ENCODE peak calls at places on chromosomes 13 and 19, in nine cellular contexts. One of them, this sample, is unnamed. For H3K36me3, the result is how much of the 10 kb centered on the place peaks cover.

GRCh38 chr13:113458218-113459065 is 5.2 kb upstream of the ADPRHL1 start:
- ATAC-seq in HepG2: peak
- ATAC-seq in aorta: no peak
- ATAC-seq in heart right ventricle: peak
- ATAC-seq in PC-3: no peak
- ATAC-seq in heart left ventricle: peak
- ATAC-seq in GM23338: peak
- ATAC-seq in IMR-90: peak
- ATAC-seq in pancreas: no peak
- ATAC-seq in this sample: peak

GRCh38 chr19:35354898-35355297 is 3.4 kb upstream of the FFAR3 start:
- ATAC-seq in HepG2: no peak
- ATAC-seq in aorta: no peak
- ATAC-seq in heart right ventricle: no peak
- ATAC-seq in PC-3: no peak
- ATAC-seq in heart left ventricle: no peak
- ATAC-seq in GM23338: no peak
- ATAC-seq in IMR-90: no peak
- ATAC-seq in pancreas: no peak
- ATAC-seq in this sample: no peak

GRCh38 chr19:55015126-55015525 is 22.9 kb downstream of the GP6 start:
- ATAC-seq in HepG2: no peak
- ATAC-seq in aorta: no peak
- ATAC-seq in heart right ventricle: no peak
- ATAC-seq in PC-3: no peak
- ATAC-seq in heart left ventricle: no peak
- ATAC-seq in GM23338: no peak
- ATAC-seq in IMR-90: no peak
- ATAC-seq in pancreas: no peak
- ATAC-seq in this sample: no peak

GRCh38 chr13:23354520-23354919 is 79.0 kb downstream of the SACS start:
- ATAC-seq in HepG2: no peak
- ATAC-seq in aorta: no peak
- ATAC-seq in heart right ventricle: no peak
- ATAC-seq in PC-3: no peak
- ATAC-seq in heart left ventricle: no peak
- ATAC-seq in GM23338: no peak
- ATAC-seq in IMR-90: no peak
- ATAC-seq in pancreas: no peak
- ATAC-seq in this sample: no peak

GRCh38 chr19:16136185-16137067 is 7.1 kb upstream of the HSH2D start:
- ATAC-seq in HepG2: no peak
- ATAC-seq in aorta: no peak
- ATAC-seq in heart right ventricle: peak
- ATAC-seq in PC-3: no peak
- ATAC-seq in heart left ventricle: peak
- ATAC-seq in GM23338: peak
- ATAC-seq in IMR-90: no peak
- ATAC-seq in pancreas: peak
- ATAC-seq in this sample: no peak

GRCh38 chr19:47003611-47003935 is 16.1 kb upstream of the NPAS1 start:
- ATAC-seq in HepG2: peak
- ATAC-seq in aorta: no peak
- ATAC-seq in heart right ventricle: peak
- ATAC-seq in PC-3: no peak
- ATAC-seq in heart left ventricle: peak
- ATAC-seq in GM23338: no peak
- ATAC-seq in IMR-90: peak
- ATAC-seq in pancreas: no peak
- ATAC-seq in this sample: no peak

GRCh38 chr19:2543463-2544442 is 67.8 kb downstream of the GADD45B start:
- ATAC-seq in HepG2: peak
- ATAC-seq in aorta: peak
- ATAC-seq in heart right ventricle: peak
- ATAC-seq in PC-3: peak
- ATAC-seq in heart left ventricle: peak
- ATAC-seq in GM23338: peak
- ATAC-seq in IMR-90: peak
- ATAC-seq in pancreas: peak
- ATAC-seq in this sample: peak

GRCh38 chr19:35790981-35791813 is 15.8 kb downstream of the ARHGAP33 start:
- ATAC-seq in HepG2: peak
- ATAC-seq in aorta: no peak
- ATAC-seq in heart right ventricle: no peak
- ATAC-seq in PC-3: no peak
- ATAC-seq in heart left ventricle: no peak
- ATAC-seq in GM23338: peak
- ATAC-seq in IMR-90: no peak
- ATAC-seq in pancreas: peak
- ATAC-seq in this sample: no peak

GRCh38 chr19:39997595-39998216 is 846 bp downstream of the ZNF546 start:
- ATAC-seq in HepG2: peak
- ATAC-seq in aorta: peak
- ATAC-seq in heart right ventricle: peak
- ATAC-seq in PC-3: no peak
- ATAC-seq in heart left ventricle: no peak
- ATAC-seq in GM23338: no peak
- ATAC-seq in IMR-90: no peak
- ATAC-seq in pancreas: no peak
- ATAC-seq in this sample: no peak

GRCh38 chr13:34207872-34208271 is 389.9 kb downstream of the RFC3 start:
- ATAC-seq in HepG2: no peak
- ATAC-seq in aorta: no peak
- ATAC-seq in heart right ventricle: no peak
- ATAC-seq in PC-3: no peak
- ATAC-seq in heart left ventricle: no peak
- ATAC-seq in GM23338: no peak
- ATAC-seq in IMR-90: peak
- ATAC-seq in pancreas: no peak
- ATAC-seq in this sample: no peak

GRCh38 chr13:65936249-65936648 is 1293.9 kb downstream of the PCDH9 start:
- ATAC-seq in HepG2: no peak
- ATAC-seq in aorta: no peak
- ATAC-seq in heart right ventricle: no peak
- ATAC-seq in PC-3: no peak
- ATAC-seq in heart left ventricle: no peak
- ATAC-seq in GM23338: no peak
- ATAC-seq in IMR-90: no peak
- ATAC-seq in pancreas: no peak
- ATAC-seq in this sample: no peak

GRCh38 chr19:35206379-35206778 is 22.2 kb downstream of the FAM187B start:
- ATAC-seq in HepG2: no peak
- ATAC-seq in aorta: no peak
- ATAC-seq in heart right ventricle: no peak
- ATAC-seq in PC-3: no peak
- ATAC-seq in heart left ventricle: no peak
- ATAC-seq in GM23338: no peak
- ATAC-seq in IMR-90: no peak
- ATAC-seq in pancreas: no peak
- ATAC-seq in this sample: no peak

GRCh38 chr19:8612807-8613171 is 2.3 kb upstream of the ADAMTS10 start:
- ATAC-seq in HepG2: no peak
- ATAC-seq in aorta: no peak
- ATAC-seq in heart right ventricle: no peak
- ATAC-seq in PC-3: no peak
- ATAC-seq in heart left ventricle: no peak
- ATAC-seq in GM23338: no peak
- ATAC-seq in IMR-90: no peak
- ATAC-seq in pancreas: no peak
- ATAC-seq in this sample: no peak

GRCh38 chr19:16027528-16027927 is 48.8 kb upstream of the TPM4 start:
- ATAC-seq in HepG2: no peak
- ATAC-seq in aorta: no peak
- ATAC-seq in heart right ventricle: no peak
- ATAC-seq in PC-3: no peak
- ATAC-seq in heart left ventricle: no peak
- ATAC-seq in GM23338: no peak
- ATAC-seq in IMR-90: no peak
- ATAC-seq in pancreas: no peak
- ATAC-seq in this sample: no peak

GRCh38 chr19:32063601-32064000 is 281.8 kb upstream of the ZNF507 start:
- ATAC-seq in HepG2: no peak
- ATAC-seq in aorta: no peak
- ATAC-seq in heart right ventricle: peak
- ATAC-seq in PC-3: no peak
- ATAC-seq in heart left ventricle: peak
- ATAC-seq in GM23338: no peak
- ATAC-seq in IMR-90: no peak
- ATAC-seq in pancreas: no peak
- ATAC-seq in this sample: no peak

GRCh38 chr13:48475230-48475629 is 57.6 kb downstream of the RCBTB2 start:
- ATAC-seq in HepG2: no peak
- ATAC-seq in aorta: no peak
- ATAC-seq in heart right ventricle: no peak
- ATAC-seq in PC-3: no peak
- ATAC-seq in heart left ventricle: no peak
- ATAC-seq in GM23338: peak
- ATAC-seq in IMR-90: no peak
- ATAC-seq in pancreas: no peak
- ATAC-seq in this sample: no peak

GRCh38 chr13:39130298-39130697 is 92.0 kb downstream of the NHLRC3 start:
- ATAC-seq in HepG2: no peak
- ATAC-seq in aorta: no peak
- ATAC-seq in heart right ventricle: no peak
- ATAC-seq in PC-3: no peak
- ATAC-seq in heart left ventricle: no peak
- ATAC-seq in GM23338: peak
- ATAC-seq in IMR-90: no peak
- ATAC-seq in pancreas: no peak
- ATAC-seq in this sample: no peak

GRCh38 chr13:99178636-99179035 is 22.0 kb upstream of the UBAC2 start:
- ATAC-seq in HepG2: no peak
- ATAC-seq in aorta: no peak
- ATAC-seq in heart right ventricle: no peak
- ATAC-seq in PC-3: no peak
- ATAC-seq in heart left ventricle: peak
- ATAC-seq in GM23338: no peak
- ATAC-seq in IMR-90: no peak
- ATAC-seq in pancreas: no peak
- ATAC-seq in this sample: no peak

GRCh38 chr13:30382836-30383525 is 39.3 kb upstream of the UBE2L5 start:
- ATAC-seq in HepG2: no peak
- ATAC-seq in aorta: no peak
- ATAC-seq in heart right ventricle: no peak
- ATAC-seq in PC-3: no peak
- ATAC-seq in heart left ventricle: no peak
- ATAC-seq in GM23338: no peak
- ATAC-seq in IMR-90: no peak
- ATAC-seq in pancreas: no peak
- ATAC-seq in this sample: no peak

GRCh38 chr19:19027228-19027627 is 6.1 kb downstream of the SUGP2 start:
- ATAC-seq in HepG2: no peak
- ATAC-seq in aorta: no peak
- ATAC-seq in heart right ventricle: no peak
- ATAC-seq in PC-3: no peak
- ATAC-seq in heart left ventricle: no peak
- ATAC-seq in GM23338: no peak
- ATAC-seq in IMR-90: no peak
- ATAC-seq in pancreas: no peak
- ATAC-seq in this sample: no peak

GRCh38 chr19:19026299-19026971 is 6.9 kb downstream of the SUGP2 start:
- ATAC-seq in HepG2: peak
- ATAC-seq in aorta: peak
- ATAC-seq in heart right ventricle: no peak
- ATAC-seq in PC-3: peak
- ATAC-seq in heart left ventricle: peak
- ATAC-seq in GM23338: peak
- ATAC-seq in IMR-90: no peak
- ATAC-seq in pancreas: no peak
- ATAC-seq in this sample: no peak

GRCh38 chr19:19021115-19021514 is 12.2 kb downstream of the SUGP2 start:
- ATAC-seq in HepG2: peak
- ATAC-seq in aorta: no peak
- ATAC-seq in heart right ventricle: no peak
- ATAC-seq in PC-3: peak
- ATAC-seq in heart left ventricle: no peak
- ATAC-seq in GM23338: no peak
- ATAC-seq in IMR-90: peak
- ATAC-seq in pancreas: no peak
- ATAC-seq in this sample: no peak

GRCh38 chr19:19022380-19022961 is 10.8 kb downstream of the SUGP2 start:
- ATAC-seq in HepG2: peak
- ATAC-seq in aorta: no peak
- ATAC-seq in heart right ventricle: no peak
- ATAC-seq in PC-3: no peak
- ATAC-seq in heart left ventricle: no peak
- ATAC-seq in GM23338: no peak
- ATAC-seq in IMR-90: no peak
- ATAC-seq in pancreas: no peak
- ATAC-seq in this sample: no peak
- H3K36me3 ChIP-seq in HepG2: half or more
- H3K36me3 ChIP-seq in aorta: under half
- H3K36me3 ChIP-seq in heart right ventricle: half or more
- H3K36me3 ChIP-seq in PC-3: under half
- H3K36me3 ChIP-seq in heart left ventricle: under half
- H3K36me3 ChIP-seq in GM23338: half or more
- H3K36me3 ChIP-seq in IMR-90: half or more
- H3K36me3 ChIP-seq in pancreas: under half
- H3K36me3 ChIP-seq in this sample: half or more

DNA sequence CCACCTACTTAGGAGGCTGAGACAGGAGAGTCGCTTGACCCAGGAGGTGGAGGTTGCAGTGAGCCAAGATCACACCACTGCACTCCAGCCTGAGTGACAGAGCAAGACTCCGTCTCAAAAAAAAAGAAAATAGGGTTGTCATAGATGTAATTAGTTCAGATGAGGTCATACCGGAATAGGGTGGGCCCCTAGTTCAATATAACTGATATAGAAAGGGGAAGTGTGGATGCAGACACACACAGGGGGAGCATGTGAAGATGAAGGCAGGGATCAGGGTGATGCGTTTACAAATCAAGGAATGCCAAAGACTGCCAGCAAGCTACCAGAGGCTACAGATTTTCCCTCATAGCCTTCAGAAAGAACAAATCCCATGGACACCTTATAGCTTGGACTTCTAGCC is 24.3 kb upstream of the EEF1AKMT1 start:
- ATAC-seq in HepG2: no peak
- ATAC-seq in aorta: no peak
- ATAC-seq in heart right ventricle: peak
- ATAC-seq in PC-3: no peak
- ATAC-seq in heart left ventricle: no peak
- ATAC-seq in GM23338: no peak
- ATAC-seq in IMR-90: no peak
- ATAC-seq in pancreas: no peak
- ATAC-seq in this sample: no peak
- H3K36me3 ChIP-seq in HepG2: half or more
- H3K36me3 ChIP-seq in aorta: under half
- H3K36me3 ChIP-seq in heart right ventricle: half or more
- H3K36me3 ChIP-seq in PC-3: half or more
- H3K36me3 ChIP-seq in heart left ventricle: under half
- H3K36me3 ChIP-seq in GM23338: under half
- H3K36me3 ChIP-seq in IMR-90: under half
- H3K36me3 ChIP-seq in pancreas: under half
- H3K36me3 ChIP-seq in this sample: under half

GRCh38 chr13:86368924-86369323 is 569.7 kb upstream of the SLITRK6 start:
- ATAC-seq in HepG2: no peak
- ATAC-seq in aorta: no peak
- ATAC-seq in heart right ventricle: no peak
- ATAC-seq in PC-3: no peak
- ATAC-seq in heart left ventricle: no peak
- ATAC-seq in GM23338: no peak
- ATAC-seq in IMR-90: no peak
- ATAC-seq in pancreas: no peak
- ATAC-seq in this sample: no peak
- H3K36me3 ChIP-seq in HepG2: under half
- H3K36me3 ChIP-seq in aorta: under half
- H3K36me3 ChIP-seq in heart right ventricle: under half
- H3K36me3 ChIP-seq in PC-3: under half
- H3K36me3 ChIP-seq in heart left ventricle: under half
- H3K36me3 ChIP-seq in GM23338: under half
- H3K36me3 ChIP-seq in IMR-90: under half
- H3K36me3 ChIP-seq in pancreas: under half
- H3K36me3 ChIP-seq in this sample: under half

GRCh38 chr19:5425260-5425659 is 30.0 kb upstream of the ZNRF4 start:
- ATAC-seq in HepG2: no peak
- ATAC-seq in aorta: no peak
- ATAC-seq in heart right ventricle: no peak
- ATAC-seq in PC-3: no peak
- ATAC-seq in heart left ventricle: no peak
- ATAC-seq in GM23338: no peak
- ATAC-seq in IMR-90: no peak
- ATAC-seq in pancreas: no peak
- ATAC-seq in this sample: no peak
- H3K36me3 ChIP-seq in HepG2: under half
- H3K36me3 ChIP-seq in aorta: under half
- H3K36me3 ChIP-seq in heart right ventricle: under half
- H3K36me3 ChIP-seq in PC-3: under half
- H3K36me3 ChIP-seq in heart left ventricle: under half
- H3K36me3 ChIP-seq in GM23338: under half
- H3K36me3 ChIP-seq in IMR-90: under half
- H3K36me3 ChIP-seq in pancreas: under half
- H3K36me3 ChIP-seq in this sample: under half

This sample was measured in gastroesophageal sphincter.